ENCODE peak calls at places on chromosomes 13 and 19, in four cellular contexts. G, H, F and Y are unnamed samples.

GRCh38 chr19:11735375-11735774 is 3.4 kb downstream of the ZNF823 start:
- DNase-seq in G (no peak), H (no peak), F (no peak), Y (no peak)

GRCh38 chr13:105466376-105466775 is 1069.1 kb downstream of the EFNB2 start:
- DNase-seq in G (no peak), H (no peak), F (no peak), Y (no peak)

GRCh38 chr13:36919206-36919832 is 719 bp downstream of the SMAD9 start:
- DNase-seq in G (peak; percentile 18), H (peak; percentile 18), F (no peak), Y (no peak)

GRCh38 chr13:48265217-48265815 is 32.3 kb downstream of the ITM2B start:
- DNase-seq in G (no peak), H (no peak), F (no peak), Y (no peak)

GRCh38 chr19:1249298-1249989 is 1.1 kb downstream of the MIDN start:
- DNase-seq in G (peak; percentile 96), H (peak; percentile 95), F (peak; percentile 97), Y (peak; percentile 72)

GRCh38 chr19:49515767-49516166 is 3.3 kb downstream of the FCGRT start:
- DNase-seq in G (no peak), H (no peak), F (no peak), Y (no peak)

GRCh38 chr19:39157275-39157996 is 31.9 kb downstream of the PAK4 start:
- DNase-seq in G (no peak), H (no peak), F (no peak), Y (no peak)

GRCh38 chr13:20977394-20977793 is 74.8 kb upstream of the XPO4 start:
- DNase-seq in G (no peak), H (no peak), F (no peak), Y (no peak)

GRCh38 chr19:4537953-4538600 is 1.8 kb downstream of the LRG1 start:
- DNase-seq in G (no peak), H (no peak), F (no peak), Y (no peak)

GRCh38 chr19:3073159-3073563 is 10.9 kb upstream of the TLE5 start:
- DNase-seq in G (no peak), H (no peak), F (no peak), Y (peak; percentile 60)

GRCh38 chr19:31733591-31733990 is 384.4 kb upstream of the TSHZ3 start:
- DNase-seq in G (no peak), H (no peak), F (no peak), Y (no peak)

GRCh38 chr19:2542341-2543069 is 66.6 kb downstream of the GADD45B start:
- DNase-seq in G (no peak), H (peak; percentile 65), F (no peak), Y (no peak)

GRCh38 chr13:102536695-102537485 is 59.9 kb upstream of the TPP2 start:
- DNase-seq in G (no peak), H (no peak), F (no peak), Y (no peak)

GRCh38 chr13:113119822-113120189 is 2.8 kb upstream of the F10 start:
- DNase-seq in G (no peak), H (no peak), F (no peak), Y (no peak)

GRCh38 chr13:28145049-28145448 is 6.7 kb downstream of the PAN3 start:
- DNase-seq in G (no peak), H (no peak), F (no peak), Y (no peak)

GRCh38 chr19:23286477-23286876 is 36.3 kb upstream of the ZNF724 start:
- DNase-seq in G (no peak), H (no peak), F (no peak), Y (no peak)

GRCh38 chr19:39307822-39308530 is 11.8 kb downstream of the IFNL1 start:
- DNase-seq in G (no peak), H (no peak), F (no peak), Y (no peak)

GRCh38 chr13:44007451-44007850 is 127.7 kb downstream of the LACC1 start:
- DNase-seq in G (no peak), H (no peak), F (no peak), Y (no peak)

GRCh38 chr13:97386832-97387486 is 47.0 kb upstream of the RAP2A start:
- DNase-seq in G (no peak), H (no peak), F (no peak), Y (no peak)

GRCh38 chr13:100666124-100666523 is 8.5 kb downstream of the TMTC4 start:
- DNase-seq in G (no peak), H (no peak), F (no peak), Y (no peak)

GRCh38 chr19:45645068-45645630 is 6.0 kb upstream of the EML2 start:
- DNase-seq in G (no peak), H (no peak), F (no peak), Y (no peak)

GRCh38 chr19:5042556-5042955 is 73.6 kb downstream of the KDM4B start:
- DNase-seq in G (no peak), H (no peak), F (no peak), Y (no peak)

GRCh38 chr19:47447470-47448359 is 24.0 kb downstream of the SLC8A2 start:
- DNase-seq in G (no peak), H (no peak), F (peak; percentile 29), Y (no peak)

GRCh38 chr13:25018729-25019115 is 77.2 kb upstream of the PABPC3 start:
- DNase-seq in G (no peak), H (peak; percentile 20), F (no peak), Y (no peak)

GRCh38 chr13:99971576-99972189 is at the start of gene ZIC5:
- DNase-seq in G (no peak), H (no peak), F (no peak), Y (no peak)

GRCh38 chr13:98443329-98443728 is 133.6 kb downstream of the STK24 start:
- DNase-seq in G (no peak), H (no peak), F (no peak), Y (no peak)

GRCh38 chr19:10552596-10553053 is 8.9 kb downstream of the ATG4D start:
- DNase-seq in G (no peak), H (no peak), F (no peak), Y (no peak)

GRCh38 chr13:102620512-102620911 is 23.7 kb downstream of the TPP2 start:
- DNase-seq in G (no peak), H (no peak), F (no peak), Y (no peak)

GRCh38 chr19:48421548-48421947 is 24.2 kb upstream of the GRWD1 start:
- DNase-seq in G (no peak), H (no peak), F (no peak), Y (no peak)

GRCh38 chr19:31974290-31974689 is 371.1 kb upstream of the ZNF507 start:
- DNase-seq in G (no peak), H (no peak), F (no peak), Y (no peak)

GRCh38 chr13:99386495-99386894 is 79.3 kb upstream of the GPR183 start:
- DNase-seq in G (no peak), H (no peak), F (no peak), Y (no peak)

GRCh38 chr19:49151339-49152217 is 3.6 kb downstream of the HRC start:
- DNase-seq in G (peak; percentile 58), H (no peak), F (peak; percentile 93), Y (no peak)

GRCh38 chr13:41668130-41668757 is 210.9 kb downstream of the RGCC start:
- DNase-seq in G (peak; percentile 54), H (peak; percentile 32), F (peak; percentile 61), Y (no peak)

GRCh38 chr13:106755542-106755941 is 187.6 kb upstream of the ARGLU1 start:
- DNase-seq in G (no peak), H (no peak), F (no peak), Y (no peak)

GRCh38 chr19:14544977-14545715 is 15.8 kb downstream of the TECR start:
- DNase-seq in G (peak; percentile 11), H (no peak), F (no peak), Y (no peak)

DNA sequence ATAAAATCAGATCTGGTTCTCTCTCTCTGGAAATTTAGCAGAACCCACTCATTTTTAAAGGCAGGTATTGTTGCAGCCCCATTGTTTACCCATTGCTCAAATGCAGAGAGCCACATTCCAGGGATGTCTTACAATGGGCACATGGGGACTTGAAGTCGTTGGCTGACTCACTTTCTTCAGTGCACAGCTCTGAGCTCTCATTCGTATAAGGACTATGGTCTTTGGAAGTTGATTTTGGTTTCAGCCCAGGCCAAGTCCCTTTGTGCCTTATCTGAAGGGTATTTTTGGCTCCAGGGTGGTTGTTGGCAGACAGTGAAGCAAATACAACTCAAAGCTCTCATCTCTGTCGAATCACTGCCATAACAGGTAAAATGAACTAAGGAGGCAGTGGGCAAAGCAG is 47.3 kb upstream of the CLDN10 start:
- DNase-seq in G (no peak), H (no peak), F (no peak), Y (no peak)
- TF ChIP-seq CTCF in G (no peak), H (no peak), F (no peak), Y (no peak)

DNA sequence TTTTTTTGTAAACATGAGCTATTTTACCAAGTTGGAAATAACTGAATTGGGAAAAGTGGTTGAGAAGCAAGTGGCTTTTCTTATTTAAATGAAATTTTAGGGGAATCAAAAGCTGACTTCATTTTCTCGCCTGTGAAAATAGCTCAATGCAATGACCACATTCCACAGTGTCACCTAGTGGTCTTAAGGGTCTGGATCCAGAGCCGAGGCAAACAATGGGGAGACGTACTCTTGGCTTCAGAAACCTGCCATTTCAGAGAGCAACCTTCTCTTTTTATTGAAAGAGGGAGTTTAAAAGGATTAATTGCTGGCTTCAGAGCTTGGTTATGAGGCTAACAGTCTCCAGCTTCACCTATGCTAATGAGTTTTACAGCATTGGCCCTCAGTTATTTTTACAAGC is 39.7 kb upstream of the RXFP2 start:
- DNase-seq in G (no peak), H (no peak), F (no peak), Y (no peak)
- TF ChIP-seq CTCF in G (no peak), H (no peak), F (no peak), Y (peak; percentile 64)

DNA sequence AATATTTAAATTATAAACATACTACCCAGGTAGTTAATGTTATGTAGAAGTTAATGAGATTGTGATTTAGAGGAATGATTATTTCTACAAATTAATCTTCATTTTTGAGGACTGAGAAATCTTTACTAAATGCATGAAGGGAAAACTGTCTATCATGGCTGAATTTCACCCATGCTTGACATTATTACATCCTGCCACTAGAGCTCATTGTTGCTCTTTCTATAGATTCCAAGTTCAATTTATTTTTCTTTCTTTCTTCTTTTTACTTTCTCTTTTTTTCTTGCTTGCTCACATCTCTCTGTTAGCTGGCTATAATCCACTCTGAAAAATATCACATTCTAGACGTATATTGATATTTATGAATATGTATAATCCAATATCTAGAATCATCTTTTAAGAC is 505.0 kb upstream of the KLHL1 start:
- DNase-seq in G (no peak), H (no peak), F (no peak), Y (no peak)
- TF ChIP-seq CTCF in G (no peak), H (no peak), F (no peak), Y (peak; percentile 71)

GRCh38 chr19:53657778-53658177 is 26.0 kb downstream of the DPRX start:
- DNase-seq in G (no peak), H (no peak), F (no peak), Y (no peak)

GRCh38 chr19:53657330-53657729 is 25.5 kb downstream of the DPRX start:
- DNase-seq in G (no peak), H (no peak), F (no peak), Y (no peak)

GRCh38 chr19:53662209-53662608 is 30.4 kb downstream of the DPRX start:
- DNase-seq in G (no peak), H (no peak), F (no peak), Y (no peak)

GRCh38 chr19:53660584-53660983 is 28.8 kb downstream of the DPRX start:
- DNase-seq in G (no peak), H (no peak), F (no peak), Y (no peak)

DNA sequence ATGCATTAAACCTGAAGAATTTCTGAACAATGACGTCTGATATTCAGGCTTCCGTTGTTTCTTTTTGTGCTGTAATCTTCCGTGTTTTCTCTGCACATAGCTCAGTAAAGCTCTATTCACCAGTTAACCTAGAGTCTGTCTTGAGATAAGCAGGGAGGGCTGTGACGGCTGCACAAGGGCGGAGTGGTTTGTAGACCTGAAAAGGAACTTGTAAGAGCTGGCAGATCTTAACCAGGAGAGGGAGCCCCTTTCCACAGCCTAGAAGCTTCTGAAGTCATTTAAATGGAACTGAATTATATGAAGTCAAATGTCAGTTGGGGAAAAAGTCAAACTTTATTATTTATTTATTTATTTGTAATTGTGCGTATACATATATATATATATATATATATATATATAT is 27.5 kb downstream of the DPRX start:
- DNase-seq in G (no peak), H (no peak), F (peak; percentile 31), Y (no peak)
- TF ChIP-seq CTCF in G (no peak), H (no peak), F (no peak), Y (no peak)